ENCODE peak calls at places on chromosomes 3 and 15, in six cellular contexts. U is fibroblast of the aortic adventitia, B is AG10803, O is heart right ventricle, K is left ventricle myocardium inferior, C is skeletal muscle cell. Y is an unnamed sample.

GRCh38 chr3:169661567-169662214 is 1.8 kb downstream of the MECOM start:
- DNase-seq in U (peak; percentile 64), B (no peak), O (peak; percentile 47), K (peak; percentile 41), C (no peak), Y (no peak)

GRCh38 chr3:172289583-172289982 is 158.7 kb downstream of the GHSR start:
- DNase-seq in U (no peak), B (no peak), O (peak; percentile 39), K (peak; percentile 25), C (no peak), Y (no peak)

GRCh38 chr3:37466660-37467359 is 292.4 kb upstream of the LRRFIP2 start:
- DNase-seq in U (no peak), B (no peak), O (no peak), K (peak; percentile 27), C (no peak), Y (no peak)

GRCh38 chr3:114863848-114864247 is 283.2 kb downstream of the ZBTB20 start:
- DNase-seq in U (peak; percentile 6), B (no peak), O (no peak), K (no peak), C (no peak), Y (no peak)

GRCh38 chr3:27633224-27633545 is 88.9 kb downstream of the EOMES start:
- DNase-seq in U (no peak), B (peak; percentile 70), O (no peak), K (no peak), C (no peak), Y (no peak)

GRCh38 chr15:33242669-33243191 is 48.2 kb upstream of the FMN1 start:
- DNase-seq in U (peak; percentile 1), B (peak; percentile 12), O (no peak), K (no peak), C (no peak), Y (no peak)

GRCh38 chr3:143658869-143659268 is 189.4 kb downstream of the SLC9A9 start:
- DNase-seq in U (peak; percentile 16), B (peak; percentile 32), O (no peak), K (no peak), C (no peak), Y (no peak)

GRCh38 chr3:100107227-100107626 is 7.1 kb downstream of the FILIP1L start:
- DNase-seq in U (no peak), B (no peak), O (no peak), K (no peak), C (no peak), Y (no peak)

GRCh38 chr3:150737874-150738679 is 24.9 kb downstream of the SIAH2 start:
- DNase-seq in U (peak; percentile 57), B (peak; percentile 53), O (no peak), K (no peak), C (no peak), Y (no peak)

GRCh38 chr3:115710799-115711198 is 87.5 kb downstream of the GAP43 start:
- DNase-seq in U (peak; percentile 63), B (no peak), O (no peak), K (no peak), C (no peak), Y (no peak)

GRCh38 chr15:64089553-64090280 is 3.9 kb downstream of the CIAO2A start:
- DNase-seq in U (no peak), B (no peak), O (no peak), K (no peak), C (no peak), Y (no peak)

GRCh38 chr15:64092864-64093626 is 593 bp downstream of the CIAO2A start:
- DNase-seq in U (peak; percentile 55), B (peak; percentile 66), O (peak; percentile 51), K (peak; percentile 46), C (no peak), Y (no peak)

GRCh38 chr15:64093627-64094417 is at the start of gene CIAO2A:
- DNase-seq in U (peak; percentile 98), B (peak; percentile 98), O (peak; percentile 87), K (peak; percentile 92), C (peak; percentile 92), Y (peak; percentile 96)

GRCh38 chr15:64090527-64090926 is 3.1 kb downstream of the CIAO2A start:
- DNase-seq in U (no peak), B (no peak), O (no peak), K (no peak), C (no peak), Y (no peak)

DNA sequence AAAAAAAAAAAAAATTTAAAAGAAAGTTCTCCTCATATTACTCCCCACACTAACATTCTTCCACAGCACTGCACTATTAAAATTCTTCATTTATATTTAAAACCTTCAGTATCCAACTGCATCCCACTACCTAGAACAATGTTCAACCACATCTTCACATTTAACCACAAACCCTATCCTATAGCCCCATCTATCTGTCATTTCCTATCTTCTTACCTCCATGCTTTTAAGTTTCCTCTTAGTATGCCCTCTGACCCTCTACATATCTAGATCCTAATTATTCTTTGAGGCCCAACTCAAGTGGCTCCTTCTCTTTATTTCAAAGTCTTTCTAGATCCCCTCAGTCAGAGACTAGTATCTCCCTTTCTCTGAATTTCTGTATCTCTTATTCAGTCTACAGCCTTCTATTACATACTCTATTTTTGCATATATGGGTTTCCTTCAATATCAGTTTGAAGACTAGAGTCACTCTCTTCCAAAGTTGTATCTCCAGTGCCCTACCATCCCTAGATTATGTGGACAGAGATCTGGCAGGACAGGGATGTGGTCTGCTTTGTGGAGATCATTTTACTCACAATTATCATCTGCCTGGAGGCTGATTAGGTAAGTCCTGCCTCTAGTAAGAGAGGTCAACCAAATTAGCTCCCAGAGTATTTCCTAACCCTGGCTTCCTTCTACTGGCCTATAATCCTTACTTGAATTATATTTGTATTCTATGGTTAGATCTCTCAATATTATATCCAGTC is 1.4 kb downstream of the CIAO2A start:
- DNase-seq in U (no peak), B (no peak), O (no peak), K (no peak), C (no peak), Y (no peak)
- H3K4me3 ChIP-seq in U (peak overlapping the region; percentile 96), B (peak overlapping the region; percentile 86), O (peak overlapping the region; percentile 73), K (peak overlapping the region; percentile 78), C (peak overlapping the region; percentile 73), Y (no peak overlapping the region)

DNA sequence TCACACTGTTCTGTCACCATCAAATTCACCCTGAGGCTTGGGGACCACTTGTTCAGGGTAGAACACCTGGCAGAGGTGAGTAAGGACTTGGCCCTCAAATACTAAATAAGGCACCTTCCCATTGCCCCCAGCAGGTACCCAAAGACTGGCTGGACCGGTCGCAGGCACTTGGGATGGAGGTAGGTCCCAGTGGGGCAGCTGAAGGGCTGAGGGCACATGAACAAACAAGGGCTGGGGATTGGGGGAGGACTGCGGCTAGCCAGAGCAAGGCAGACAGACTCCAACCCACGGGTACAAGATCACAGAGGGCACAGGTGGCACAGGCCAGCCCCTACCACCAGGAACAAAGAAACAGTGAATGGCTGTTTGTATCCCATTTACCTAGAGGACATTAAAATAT is 1.9 kb downstream of the MRPS25 start:
- DNase-seq in U (no peak), B (no peak), O (no peak), K (no peak), C (no peak), Y (no peak)
- H3K4me3 ChIP-seq in U (no peak overlapping the region), B (no peak overlapping the region), O (peak overlapping the region; percentile 83), K (peak overlapping the region; percentile 81), C (no peak overlapping the region), Y (no peak overlapping the region)

GRCh38 chr15:36358094-36358961 is 221.1 kb upstream of the CDIN1 start:
- DNase-seq in U (peak; percentile 82), B (peak; percentile 83), O (no peak), K (no peak), C (peak; percentile 78), Y (no peak)
- H3K4me3 ChIP-seq in U (no peak overlapping the region), B (no peak overlapping the region), O (no peak overlapping the region), K (no peak overlapping the region), C (no peak overlapping the region), Y (no peak overlapping the region)

DNA sequence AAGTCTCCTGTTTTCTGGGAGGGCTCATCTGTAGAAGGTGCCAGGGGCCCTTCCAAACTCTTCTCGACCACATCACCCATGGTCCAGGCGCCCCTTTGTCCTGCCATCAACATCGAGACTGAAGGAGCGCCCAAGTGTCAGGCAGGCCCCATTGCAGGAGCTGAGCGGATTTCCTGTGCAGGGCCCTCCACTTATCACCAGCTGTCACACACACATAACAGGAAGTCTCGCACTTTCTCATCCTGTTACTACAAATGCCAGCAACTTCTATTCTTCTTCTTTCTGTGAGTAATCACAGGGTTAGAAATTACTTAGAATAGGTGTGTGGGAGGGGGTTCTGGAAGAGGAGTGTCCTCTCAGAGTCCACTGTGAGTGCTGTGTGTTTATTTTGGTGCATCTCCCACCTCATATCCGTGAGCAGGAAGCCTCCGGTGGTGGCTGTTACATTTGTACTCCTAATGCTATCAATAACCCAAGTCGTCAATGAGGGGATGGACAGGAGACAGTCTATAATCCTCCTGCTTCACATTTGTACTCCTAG is at the start of gene KLHL6:
- DNase-seq in U (no peak), B (no peak), O (peak; percentile 25), K (peak; percentile 46), C (no peak), Y (no peak)
- H3K4me3 ChIP-seq in U (no peak within 1 kb of the TSS), B (no peak within 1 kb of the TSS), O (peak within 1 kb of the TSS; percentile 23), K (peak within 1 kb of the TSS; percentile 39), C (no peak within 1 kb of the TSS), Y (no peak within 1 kb of the TSS)

GRCh38 chr3:134357261-134357913 is 16.9 kb downstream of the AMOTL2 start:
- DNase-seq in U (no peak), B (peak; percentile 52), O (no peak), K (no peak), C (no peak), Y (no peak)
- H3K4me3 ChIP-seq in U (peak overlapping the region; percentile 33), B (no peak overlapping the region), O (no peak overlapping the region), K (no peak overlapping the region), C (no peak overlapping the region), Y (no peak overlapping the region)

GRCh38 chr3:171282041-171282440 is 178.2 kb downstream of the TNIK start:
- DNase-seq in U (peak; percentile 98), B (peak; percentile 59), O (no peak), K (no peak), C (peak; percentile 22), Y (peak; percentile 18)
- H3K4me3 ChIP-seq in U (no peak overlapping the region), B (no peak overlapping the region), O (peak overlapping the region; percentile 36), K (peak overlapping the region; percentile 48), C (no peak overlapping the region), Y (no peak overlapping the region)

GRCh38 chr3:1092771-1093170 is at the start of gene CNTN6:
- DNase-seq in U (peak; percentile 16), B (peak; percentile 5), O (no peak), K (no peak), C (no peak), Y (no peak)
- H3K4me3 ChIP-seq in U (no peak within 1 kb of the TSS), B (no peak within 1 kb of the TSS), O (no peak within 1 kb of the TSS), K (no peak within 1 kb of the TSS), C (no peak within 1 kb of the TSS), Y (no peak within 1 kb of the TSS)

GRCh38 chr15:23869391-23869790 is 182.3 kb upstream of the NDN start:
- DNase-seq in U (no peak), B (no peak), O (peak; percentile 49), K (peak; percentile 40), C (no peak), Y (no peak)
- H3K4me3 ChIP-seq in U (no peak overlapping the region), B (no peak overlapping the region), O (peak overlapping the region; percentile 2), K (peak overlapping the region; percentile 37), C (peak overlapping the region; percentile 20), Y (no peak overlapping the region)